ENCODE peak calls at places on chromosomes 4 and X, in seven cellular contexts. Y, H, T, G, A, R and I are unnamed samples.

GRCh38 chr4:61149278-61149677 is 50.8 kb upstream of the ADGRL3 start:
- DNase-seq in Y (peak), H (peak), T (no peak), G (no peak), A (no peak), R (no peak), I (no peak)

GRCh38 chrX:48465336-48465933 is 4.6 kb downstream of the SLC38A5 start:
- DNase-seq in Y (peak), H (peak), T (no peak), G (peak), A (peak), R (no peak), I (no peak)

GRCh38 chr4:74671074-74671698 is 123.1 kb downstream of the BTC start:
- DNase-seq in Y (peak), H (peak), T (peak), G (peak), A (no peak), R (no peak), I (peak)

GRCh38 chr4:111988514-111988913 is 156.7 kb upstream of the FAM241A start:
- DNase-seq in Y (no peak), H (no peak), T (no peak), G (no peak), A (no peak), R (no peak), I (no peak)

GRCh38 chr4:121846662-121847061 is 23.0 kb upstream of the CCNA2 start:
- DNase-seq in Y (no peak), H (no peak), T (no peak), G (no peak), A (no peak), R (no peak), I (no peak)

GRCh38 chrX:101230636-101231035 is 11.1 kb downstream of the DRP2 start:
- DNase-seq in Y (no peak), H (peak), T (no peak), G (peak), A (no peak), R (no peak), I (no peak)

GRCh38 chrX:48901069-48901468 is 3.3 kb downstream of the PQBP1 start:
- DNase-seq in Y (no peak), H (no peak), T (no peak), G (no peak), A (no peak), R (no peak), I (no peak)

GRCh38 chr4:190121759-190122158 is 51.8 kb upstream of the DUX4 start:
- DNase-seq in Y (no peak), H (no peak), T (no peak), G (no peak), A (no peak), R (peak), I (no peak)

GRCh38 chr4:127370495-127371069 is 262.2 kb upstream of the INTU start:
- DNase-seq in Y (peak), H (no peak), T (no peak), G (peak), A (no peak), R (peak), I (peak)

GRCh38 chr4:55336138-55337034 is 9.7 kb upstream of the SRD5A3 start:
- DNase-seq in Y (no peak), H (peak), T (no peak), G (no peak), A (no peak), R (no peak), I (no peak)

GRCh38 chr4:55503164-55503563 is 43.5 kb downstream of the CLOCK start:
- DNase-seq in Y (peak), H (peak), T (no peak), G (peak), A (no peak), R (no peak), I (peak)

GRCh38 chrX:95056901-95057300 is 1382.9 kb downstream of the FAM133A start:
- DNase-seq in Y (peak), H (peak), T (no peak), G (peak), A (no peak), R (no peak), I (no peak)

GRCh38 chrX:9926002-9926401 is 41.2 kb upstream of the CLDN34 start:
- DNase-seq in Y (no peak), H (no peak), T (no peak), G (no peak), A (no peak), R (no peak), I (no peak)

GRCh38 chrX:9923357-9923756 is 43.8 kb upstream of the CLDN34 start:
- DNase-seq in Y (no peak), H (no peak), T (no peak), G (no peak), A (no peak), R (no peak), I (no peak)

GRCh38 chrX:9919632-9920172 is 47.5 kb upstream of the CLDN34 start:
- DNase-seq in Y (no peak), H (no peak), T (no peak), G (no peak), A (no peak), R (no peak), I (no peak)

GRCh38 chrX:9917861-9918260 is 49.3 kb upstream of the CLDN34 start:
- DNase-seq in Y (no peak), H (no peak), T (no peak), G (no peak), A (no peak), R (no peak), I (no peak)

GRCh38 chrX:9921407-9921806 is 45.8 kb upstream of the CLDN34 start:
- DNase-seq in Y (no peak), H (no peak), T (no peak), G (no peak), A (no peak), R (no peak), I (no peak)
- TF ChIP-seq CTCF in Y (no peak), H (no peak), T (no peak), G (no peak), A (no peak), R (no peak), I (no peak)

GRCh38 chr4:154332681-154333421 is 158.7 kb downstream of the DCHS2 start:
- DNase-seq in Y (peak), H (no peak), T (peak), G (peak), A (no peak), R (no peak), I (peak)
- TF ChIP-seq CTCF in Y (no peak), H (no peak), T (peak), G (no peak), A (no peak), R (no peak), I (peak)

GRCh38 chr4:186942745-186943606 is 219.3 kb upstream of the FAT1 start:
- DNase-seq in Y (peak), H (no peak), T (no peak), G (peak), A (no peak), R (no peak), I (peak)
- TF ChIP-seq CTCF in Y (no peak), H (no peak), T (no peak), G (no peak), A (no peak), R (no peak), I (no peak)

GRCh38 chrX:17082831-17083230 is 136.4 kb downstream of the REPS2 start:
- DNase-seq in Y (no peak), H (peak), T (no peak), G (peak), A (no peak), R (no peak), I (peak)
- TF ChIP-seq CTCF in Y (no peak), H (no peak), T (peak), G (peak), A (no peak), R (no peak), I (peak)

GRCh38 chr4:42750091-42750490 is 93.2 kb upstream of the ATP8A1 start:
- DNase-seq in Y (peak), H (peak), T (no peak), G (peak), A (no peak), R (no peak), I (no peak)
- TF ChIP-seq CTCF in Y (no peak), H (peak), T (peak), G (no peak), A (no peak), R (peak), I (no peak)

GRCh38 chr4:80226091-80226490 is 28.8 kb downstream of the PRDM8 start:
- DNase-seq in Y (peak), H (no peak), T (no peak), G (peak), A (no peak), R (no peak), I (no peak)
- TF ChIP-seq CTCF in Y (no peak), H (no peak), T (no peak), G (no peak), A (no peak), R (no peak), I (no peak)

GRCh38 chr4:16265820-16266219 is 39.5 kb upstream of the TAPT1 start:
- DNase-seq in Y (no peak), H (no peak), T (no peak), G (no peak), A (no peak), R (no peak), I (no peak)

GRCh38 chr4:16267639-16268038 is 41.4 kb upstream of the TAPT1 start:
- DNase-seq in Y (no peak), H (no peak), T (no peak), G (no peak), A (no peak), R (no peak), I (no peak)

GRCh38 chr4:16269742-16270522 is 43.7 kb upstream of the TAPT1 start:
- DNase-seq in Y (peak), H (peak), T (no peak), G (peak), A (peak), R (no peak), I (no peak)

GRCh38 chr4:16268290-16268689 is 42.0 kb upstream of the TAPT1 start:
- DNase-seq in Y (no peak), H (no peak), T (no peak), G (no peak), A (no peak), R (no peak), I (no peak)

GRCh38 chr4:16270654-16271328 is 44.5 kb upstream of the TAPT1 start:
- DNase-seq in Y (no peak), H (peak), T (no peak), G (no peak), A (no peak), R (no peak), I (peak)
- TF ChIP-seq CTCF in Y (peak), H (peak), T (peak), G (peak), A (no peak), R (no peak), I (peak)